ENCODE peak calls at places on chromosomes 5 and 9, in four cellular contexts. I is HepG2, U is SK-N-SH, R is HCT116. G is an unnamed sample.
A peak's percentile ranks its signal among the peaks of the same experiment; 100 is the strongest.

GRCh38 chr5:138467711-138468132 is 2.4 kb downstream of the EGR1 start:
- DNase-seq in I (no peak), U (peak; percentile 20), R (no peak), G (no peak)

GRCh38 chr5:78300464-78301045 is 6.1 kb upstream of the AP3B1 start:
- DNase-seq in I (no peak), U (no peak), R (peak; percentile 23), G (peak; percentile 24)

GRCh38 chr5:132797651-132798050 is 15.5 kb upstream of the SOWAHA start:
- DNase-seq in I (no peak), U (no peak), R (no peak), G (no peak)

GRCh38 chr5:57209316-57210040 is 35.6 kb downstream of the GPBP1 start:
- DNase-seq in I (no peak), U (no peak), R (peak; percentile 38), G (peak; percentile 51)

GRCh38 chr5:34898258-34898895 is 16.9 kb downstream of the RAD1 start:
- DNase-seq in I (peak; percentile 56), U (peak; percentile 53), R (peak; percentile 44), G (peak; percentile 84)

GRCh38 chr5:89954901-89955300 is 454.7 kb downstream of the CETN3 start:
- DNase-seq in I (no peak), U (no peak), R (no peak), G (no peak)

GRCh38 chr9:136997830-136998234 is 1.5 kb upstream of the CLIC3 start:
- DNase-seq in I (no peak), U (no peak), R (no peak), G (no peak)

GRCh38 chr5:620152-620551 is 8.0 kb downstream of the CEP72 start:
- DNase-seq in I (no peak), U (no peak), R (no peak), G (no peak)

GRCh38 chr5:139760066-139761056 is 35.2 kb upstream of the PSD2 start:
- DNase-seq in I (no peak), U (peak; percentile 52), R (no peak), G (no peak)

GRCh38 chr5:143233020-143233419 is 170.5 kb downstream of the NR3C1 start:
- DNase-seq in I (no peak), U (no peak), R (no peak), G (no peak)

GRCh38 chr5:172452398-172453205 is 1.7 kb downstream of the SH3PXD2B start:
- DNase-seq in I (no peak), U (peak; percentile 42), R (peak; percentile 54), G (no peak)

GRCh38 chr5:180636403-180637075 is 12.9 kb downstream of the FLT4 start:
- DNase-seq in I (no peak), U (no peak), R (no peak), G (no peak)

DNA sequence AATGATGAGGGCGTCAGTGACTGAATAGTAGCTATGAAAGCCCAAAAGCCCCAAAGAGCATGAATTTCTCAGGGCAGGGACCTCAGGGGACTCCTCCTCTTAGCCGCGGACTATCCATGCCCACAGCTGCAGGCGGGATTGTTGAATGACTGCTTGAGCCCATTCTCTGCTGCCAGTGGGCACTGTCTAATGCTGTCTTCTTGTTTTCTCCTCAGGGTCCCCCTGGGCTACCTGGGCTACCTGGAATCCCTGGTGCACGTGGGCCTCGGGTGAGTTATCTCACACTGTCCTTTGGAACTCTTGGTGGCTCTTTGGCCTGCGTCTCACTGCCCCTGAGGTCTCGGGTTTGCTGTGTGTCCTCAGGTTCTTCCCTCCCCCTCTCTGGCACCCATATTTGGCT is 22.7 kb downstream of the COL27A1 start:
- DNase-seq in I (no peak), U (no peak), R (no peak), G (no peak)
- H3K27ac ChIP-seq in I (no peak overlapping the region), U (peak overlapping the region; percentile 5), R (no peak overlapping the region), G (no peak overlapping the region)

GRCh38 chr5:151029856-151030336 is 9.5 kb downstream of the GPX3 start:
- DNase-seq in I (no peak), U (no peak), R (no peak), G (no peak)

GRCh38 chr5:151030377-151030776 is 10.0 kb downstream of the GPX3 start:
- DNase-seq in I (no peak), U (no peak), R (no peak), G (no peak)

GRCh38 chr5:151028717-151029116 is 8.3 kb downstream of the GPX3 start:
- DNase-seq in I (no peak), U (no peak), R (no peak), G (no peak)

GRCh38 chr5:151027961-151028479 is 7.6 kb downstream of the GPX3 start:
- DNase-seq in I (no peak), U (no peak), R (no peak), G (no peak)

DNA sequence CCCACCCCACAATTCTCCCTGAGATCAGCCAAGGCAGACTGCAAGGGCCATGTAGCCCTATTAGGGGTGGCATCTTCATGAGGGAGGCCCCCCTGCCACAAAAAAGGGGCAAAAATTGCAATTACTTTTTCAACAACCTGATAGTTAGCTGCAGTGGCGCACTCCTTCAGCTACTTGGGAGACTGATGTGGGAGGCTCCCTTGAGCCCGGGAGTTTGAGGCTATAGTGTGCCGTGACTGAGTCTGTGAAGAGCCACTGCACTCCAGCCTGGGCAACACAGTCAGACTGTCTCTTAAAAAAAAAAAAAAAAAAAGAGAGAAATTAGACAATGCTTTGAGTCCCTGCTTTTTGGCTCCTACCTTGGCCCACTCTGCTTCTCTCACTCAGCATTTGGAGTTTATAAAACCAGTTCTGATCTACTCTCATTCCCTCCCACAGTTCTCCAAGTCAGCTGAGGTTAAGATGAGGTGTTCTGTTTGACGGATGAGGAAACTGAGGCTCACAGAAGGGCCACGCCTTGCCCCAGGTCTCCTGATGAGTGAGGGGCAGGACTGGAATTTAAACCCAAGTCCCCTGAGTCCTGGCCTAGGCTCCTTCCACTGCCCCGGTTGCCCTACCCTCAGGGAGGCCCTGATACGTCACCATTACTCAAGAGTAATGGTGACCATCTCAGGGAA is 8.9 kb downstream of the GPX3 start:
- DNase-seq in I (no peak), U (no peak), R (no peak), G (no peak)
- TF ChIP-seq POLR2AphosphoS5 in I (peak; percentile 46), U (no peak), R (no peak), G (no peak)

GRCh38 chr5:32027093-32027716 is 146.9 kb downstream of the GOLPH3 start:
- DNase-seq in I (no peak), U (no peak), R (no peak), G (no peak)

GRCh38 chr5:32030226-32030625 is 143.9 kb downstream of the GOLPH3 start:
- DNase-seq in I (no peak), U (no peak), R (no peak), G (no peak)

GRCh38 chr5:32030686-32031478 is 143.2 kb downstream of the GOLPH3 start:
- DNase-seq in I (no peak), U (no peak), R (no peak), G (no peak)

GRCh38 chr5:32027717-32028321 is 146.3 kb downstream of the GOLPH3 start:
- DNase-seq in I (peak; percentile 39), U (no peak), R (peak; percentile 7), G (peak; percentile 68)

DNA sequence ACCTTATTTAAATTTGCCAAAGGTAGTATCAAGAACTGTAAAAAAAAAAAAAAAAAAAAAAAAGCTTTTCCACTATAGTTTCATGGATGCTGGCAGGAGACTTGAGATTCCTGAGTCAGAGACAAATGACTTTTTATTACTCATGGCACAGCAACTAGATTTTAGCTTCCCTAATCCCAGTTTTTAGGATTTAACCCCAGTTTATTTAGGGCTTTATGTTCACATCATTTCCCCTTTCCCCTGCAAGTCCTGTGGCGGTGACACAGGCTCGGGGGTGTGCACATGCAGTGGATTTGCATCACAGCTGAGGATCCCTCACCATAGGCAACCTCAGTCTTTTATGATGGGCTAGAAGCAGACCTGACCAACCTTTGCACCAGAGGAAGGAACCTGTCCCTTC is 144.8 kb downstream of the GOLPH3 start:
- DNase-seq in I (no peak), U (no peak), R (no peak), G (no peak)
- H3K4me2 ChIP-seq in I (no peak overlapping the region), U (no peak overlapping the region), R (no peak overlapping the region), G (no peak overlapping the region)

GRCh38 chr5:147307170-147307569 is 72.3 kb downstream of the STK32A start:
- DNase-seq in I (no peak), U (no peak), R (no peak), G (no peak)

GRCh38 chr5:147305147-147305546 is 70.3 kb downstream of the STK32A start:
- DNase-seq in I (no peak), U (no peak), R (no peak), G (peak; percentile 47)

GRCh38 chr5:147306351-147306750 is 71.5 kb downstream of the STK32A start:
- DNase-seq in I (no peak), U (no peak), R (no peak), G (no peak)

GRCh38 chr5:147310059-147310704 is 75.4 kb downstream of the STK32A start:
- DNase-seq in I (no peak), U (peak; percentile 7), R (peak; percentile 76), G (peak; percentile 33)
- H3K27ac ChIP-seq in I (no peak overlapping the region), U (peak overlapping the region; percentile 26), R (peak overlapping the region; percentile 50), G (no peak overlapping the region)

DNA sequence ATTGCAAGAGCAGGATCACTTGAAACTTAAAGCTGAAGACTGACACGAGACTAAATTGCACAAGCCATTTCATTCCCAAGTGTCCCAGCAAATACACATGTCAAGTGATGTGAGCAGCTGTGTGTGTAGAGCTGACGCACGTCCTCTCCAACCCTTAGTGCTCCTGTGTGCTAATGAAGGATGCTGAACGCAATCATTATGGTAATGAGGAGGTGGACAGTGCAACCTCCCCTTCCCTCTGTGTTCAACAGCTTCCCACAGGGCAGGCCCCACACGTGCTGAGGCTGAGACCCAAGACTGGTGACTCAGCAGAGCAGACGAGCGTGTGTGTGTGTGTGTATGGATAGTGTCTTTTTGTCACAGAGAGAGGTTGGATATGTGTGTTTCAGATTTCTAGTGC is 702.1 kb downstream of the SEMA5A start:
- DNase-seq in I (no peak), U (no peak), R (no peak), G (no peak)
- TF ChIP-seq POLR2AphosphoS5 in I (no peak), U (no peak), R (no peak), G (no peak)

GRCh38 chr9:130183133-130183762 is 11.0 kb downstream of the NCS1 start:
- DNase-seq in I (peak; percentile 46), U (peak; percentile 72), R (no peak), G (peak; percentile 50)
- H3K4me2 ChIP-seq in I (peak overlapping the region; percentile 49), U (peak overlapping the region; percentile 76), R (peak overlapping the region; percentile 62), G (peak overlapping the region; percentile 71)

GRCh38 chr9:110116543-110116885 is 91.4 kb downstream of the C9orf152 start:
- DNase-seq in I (no peak), U (no peak), R (no peak), G (no peak)

GRCh38 chr9:110115341-110115820 is 92.6 kb downstream of the C9orf152 start:
- DNase-seq in I (no peak), U (no peak), R (no peak), G (no peak)

GRCh38 chr9:110115868-110116542 is 92.0 kb downstream of the C9orf152 start:
- DNase-seq in I (peak; percentile 92), U (no peak), R (no peak), G (no peak)

GRCh38 chr9:110114086-110114887 is 93.7 kb downstream of the C9orf152 start:
- DNase-seq in I (peak; percentile 56), U (no peak), R (no peak), G (no peak)

GRCh38 chr9:110114888-110115259 is 93.1 kb downstream of the C9orf152 start:
- DNase-seq in I (no peak), U (no peak), R (no peak), G (peak; percentile 77)
- H3K27ac ChIP-seq in I (peak overlapping the region; percentile 52), U (no peak overlapping the region), R (no peak overlapping the region), G (peak overlapping the region; percentile 83)

G was measured in GM23338.